ENCODE peak calls at places on chromosomes 3 and 15, in five cellular contexts. One of them, this sample, is unnamed.

GRCh38 chr3:71128951-71129350 is 454.6 kb downstream of the FOXP1 start:
- ATAC-seq in stimulated activated effector memory CD8-positive, alpha-beta T cell treated with anti-CD3 and anti-CD28 coated beads, Interleukin-12 subunit alpha, Interleukin-12 subunit beta, amount 100 ng/mL, for 72 hours: no peak
- ATAC-seq in activated CD8-positive, alpha-beta T cell treated with anti-CD3 and anti-CD28 coated beads, Interleukin-2, amount 10 ng/mL, durations not matched to agents 7 days and 5 days: peak
- ATAC-seq in left lung: no peak
- ATAC-seq in HepG2: no peak
- ATAC-seq in this sample: peak

GRCh38 chr3:100060685-100061484 is 53.4 kb downstream of the FILIP1L start:
- ATAC-seq in stimulated activated effector memory CD8-positive, alpha-beta T cell treated with anti-CD3 and anti-CD28 coated beads, Interleukin-12 subunit alpha, Interleukin-12 subunit beta, amount 100 ng/mL, for 72 hours: peak
- ATAC-seq in activated CD8-positive, alpha-beta T cell treated with anti-CD3 and anti-CD28 coated beads, Interleukin-2, amount 10 ng/mL, durations not matched to agents 7 days and 5 days: peak
- ATAC-seq in left lung: no peak
- ATAC-seq in HepG2: no peak
- ATAC-seq in this sample: no peak

GRCh38 chr3:112170046-112170445 is 37.0 kb upstream of the GCSAM start:
- ATAC-seq in stimulated activated effector memory CD8-positive, alpha-beta T cell treated with anti-CD3 and anti-CD28 coated beads, Interleukin-12 subunit alpha, Interleukin-12 subunit beta, amount 100 ng/mL, for 72 hours: no peak
- ATAC-seq in activated CD8-positive, alpha-beta T cell treated with anti-CD3 and anti-CD28 coated beads, Interleukin-2, amount 10 ng/mL, durations not matched to agents 7 days and 5 days: no peak
- ATAC-seq in left lung: no peak
- ATAC-seq in HepG2: no peak
- ATAC-seq in this sample: no peak

GRCh38 chr15:50669611-50670010 is 17.0 kb downstream of the TRPM7 start:
- ATAC-seq in stimulated activated effector memory CD8-positive, alpha-beta T cell treated with anti-CD3 and anti-CD28 coated beads, Interleukin-12 subunit alpha, Interleukin-12 subunit beta, amount 100 ng/mL, for 72 hours: no peak
- ATAC-seq in activated CD8-positive, alpha-beta T cell treated with anti-CD3 and anti-CD28 coated beads, Interleukin-2, amount 10 ng/mL, durations not matched to agents 7 days and 5 days: no peak
- ATAC-seq in left lung: no peak
- ATAC-seq in HepG2: no peak
- ATAC-seq in this sample: no peak

GRCh38 chr15:90300988-90301715 is 35.7 kb downstream of the NGRN start:
- ATAC-seq in stimulated activated effector memory CD8-positive, alpha-beta T cell treated with anti-CD3 and anti-CD28 coated beads, Interleukin-12 subunit alpha, Interleukin-12 subunit beta, amount 100 ng/mL, for 72 hours: peak
- ATAC-seq in activated CD8-positive, alpha-beta T cell treated with anti-CD3 and anti-CD28 coated beads, Interleukin-2, amount 10 ng/mL, durations not matched to agents 7 days and 5 days: peak
- ATAC-seq in left lung: peak
- ATAC-seq in HepG2: peak
- ATAC-seq in this sample: peak

GRCh38 chr15:33027636-33028035 is 166.9 kb downstream of the FMN1 start:
- ATAC-seq in stimulated activated effector memory CD8-positive, alpha-beta T cell treated with anti-CD3 and anti-CD28 coated beads, Interleukin-12 subunit alpha, Interleukin-12 subunit beta, amount 100 ng/mL, for 72 hours: no peak
- ATAC-seq in activated CD8-positive, alpha-beta T cell treated with anti-CD3 and anti-CD28 coated beads, Interleukin-2, amount 10 ng/mL, durations not matched to agents 7 days and 5 days: no peak
- ATAC-seq in left lung: no peak
- ATAC-seq in HepG2: no peak
- ATAC-seq in this sample: peak

GRCh38 chr3:182308328-182308727 is 485.0 kb upstream of the ATP11B start:
- ATAC-seq in stimulated activated effector memory CD8-positive, alpha-beta T cell treated with anti-CD3 and anti-CD28 coated beads, Interleukin-12 subunit alpha, Interleukin-12 subunit beta, amount 100 ng/mL, for 72 hours: no peak
- ATAC-seq in activated CD8-positive, alpha-beta T cell treated with anti-CD3 and anti-CD28 coated beads, Interleukin-2, amount 10 ng/mL, durations not matched to agents 7 days and 5 days: no peak
- ATAC-seq in left lung: no peak
- ATAC-seq in HepG2: no peak
- ATAC-seq in this sample: no peak

GRCh38 chr3:171944109-171945016 is 95.0 kb upstream of the FNDC3B start:
- ATAC-seq in stimulated activated effector memory CD8-positive, alpha-beta T cell treated with anti-CD3 and anti-CD28 coated beads, Interleukin-12 subunit alpha, Interleukin-12 subunit beta, amount 100 ng/mL, for 72 hours: no peak
- ATAC-seq in activated CD8-positive, alpha-beta T cell treated with anti-CD3 and anti-CD28 coated beads, Interleukin-2, amount 10 ng/mL, durations not matched to agents 7 days and 5 days: no peak
- ATAC-seq in left lung: peak
- ATAC-seq in HepG2: no peak
- ATAC-seq in this sample: no peak

GRCh38 chr3:179224584-179224983 is 26.3 kb downstream of the KCNMB3 start:
- ATAC-seq in stimulated activated effector memory CD8-positive, alpha-beta T cell treated with anti-CD3 and anti-CD28 coated beads, Interleukin-12 subunit alpha, Interleukin-12 subunit beta, amount 100 ng/mL, for 72 hours: no peak
- ATAC-seq in activated CD8-positive, alpha-beta T cell treated with anti-CD3 and anti-CD28 coated beads, Interleukin-2, amount 10 ng/mL, durations not matched to agents 7 days and 5 days: no peak
- ATAC-seq in left lung: no peak
- ATAC-seq in HepG2: no peak
- ATAC-seq in this sample: no peak

GRCh38 chr15:67838789-67839332 is 984 bp downstream of the RNU6-1 start:
- ATAC-seq in stimulated activated effector memory CD8-positive, alpha-beta T cell treated with anti-CD3 and anti-CD28 coated beads, Interleukin-12 subunit alpha, Interleukin-12 subunit beta, amount 100 ng/mL, for 72 hours: no peak
- ATAC-seq in activated CD8-positive, alpha-beta T cell treated with anti-CD3 and anti-CD28 coated beads, Interleukin-2, amount 10 ng/mL, durations not matched to agents 7 days and 5 days: no peak
- ATAC-seq in left lung: peak
- ATAC-seq in HepG2: peak
- ATAC-seq in this sample: no peak

GRCh38 chr15:39144613-39145012 is 436.3 kb upstream of the THBS1 start:
- ATAC-seq in stimulated activated effector memory CD8-positive, alpha-beta T cell treated with anti-CD3 and anti-CD28 coated beads, Interleukin-12 subunit alpha, Interleukin-12 subunit beta, amount 100 ng/mL, for 72 hours: no peak
- ATAC-seq in activated CD8-positive, alpha-beta T cell treated with anti-CD3 and anti-CD28 coated beads, Interleukin-2, amount 10 ng/mL, durations not matched to agents 7 days and 5 days: no peak
- ATAC-seq in left lung: no peak
- ATAC-seq in HepG2: no peak
- ATAC-seq in this sample: peak

GRCh38 chr3:132773071-132773619 is 50.9 kb upstream of the NPHP3 start:
- ATAC-seq in stimulated activated effector memory CD8-positive, alpha-beta T cell treated with anti-CD3 and anti-CD28 coated beads, Interleukin-12 subunit alpha, Interleukin-12 subunit beta, amount 100 ng/mL, for 72 hours: peak
- ATAC-seq in activated CD8-positive, alpha-beta T cell treated with anti-CD3 and anti-CD28 coated beads, Interleukin-2, amount 10 ng/mL, durations not matched to agents 7 days and 5 days: no peak
- ATAC-seq in left lung: no peak
- ATAC-seq in HepG2: no peak
- ATAC-seq in this sample: peak

GRCh38 chr15:89490550-89491315 is 5.7 kb downstream of the RHCG start:
- ATAC-seq in stimulated activated effector memory CD8-positive, alpha-beta T cell treated with anti-CD3 and anti-CD28 coated beads, Interleukin-12 subunit alpha, Interleukin-12 subunit beta, amount 100 ng/mL, for 72 hours: no peak
- ATAC-seq in activated CD8-positive, alpha-beta T cell treated with anti-CD3 and anti-CD28 coated beads, Interleukin-2, amount 10 ng/mL, durations not matched to agents 7 days and 5 days: no peak
- ATAC-seq in left lung: no peak
- ATAC-seq in HepG2: no peak
- ATAC-seq in this sample: no peak

GRCh38 chr3:42702066-42702951 is at the start of gene HHATL:
- ATAC-seq in stimulated activated effector memory CD8-positive, alpha-beta T cell treated with anti-CD3 and anti-CD28 coated beads, Interleukin-12 subunit alpha, Interleukin-12 subunit beta, amount 100 ng/mL, for 72 hours: no peak
- ATAC-seq in activated CD8-positive, alpha-beta T cell treated with anti-CD3 and anti-CD28 coated beads, Interleukin-2, amount 10 ng/mL, durations not matched to agents 7 days and 5 days: no peak
- ATAC-seq in left lung: no peak
- ATAC-seq in HepG2: no peak
- ATAC-seq in this sample: no peak

GRCh38 chr3:51983578-51984268 is 388 bp downstream of the ACY1 start:
- ATAC-seq in stimulated activated effector memory CD8-positive, alpha-beta T cell treated with anti-CD3 and anti-CD28 coated beads, Interleukin-12 subunit alpha, Interleukin-12 subunit beta, amount 100 ng/mL, for 72 hours: peak
- ATAC-seq in activated CD8-positive, alpha-beta T cell treated with anti-CD3 and anti-CD28 coated beads, Interleukin-2, amount 10 ng/mL, durations not matched to agents 7 days and 5 days: peak
- ATAC-seq in left lung: no peak
- ATAC-seq in HepG2: peak
- ATAC-seq in this sample: no peak

GRCh38 chr3:52743152-52743551 is 27.6 kb downstream of the NEK4 start:
- ATAC-seq in stimulated activated effector memory CD8-positive, alpha-beta T cell treated with anti-CD3 and anti-CD28 coated beads, Interleukin-12 subunit alpha, Interleukin-12 subunit beta, amount 100 ng/mL, for 72 hours: no peak
- ATAC-seq in activated CD8-positive, alpha-beta T cell treated with anti-CD3 and anti-CD28 coated beads, Interleukin-2, amount 10 ng/mL, durations not matched to agents 7 days and 5 days: no peak
- ATAC-seq in left lung: no peak
- ATAC-seq in HepG2: no peak
- ATAC-seq in this sample: no peak

GRCh38 chr3:189902230-189903186 is 218.2 kb downstream of the P3H2 start:
- ATAC-seq in stimulated activated effector memory CD8-positive, alpha-beta T cell treated with anti-CD3 and anti-CD28 coated beads, Interleukin-12 subunit alpha, Interleukin-12 subunit beta, amount 100 ng/mL, for 72 hours: peak
- ATAC-seq in activated CD8-positive, alpha-beta T cell treated with anti-CD3 and anti-CD28 coated beads, Interleukin-2, amount 10 ng/mL, durations not matched to agents 7 days and 5 days: no peak
- ATAC-seq in left lung: no peak
- ATAC-seq in HepG2: no peak
- ATAC-seq in this sample: no peak

GRCh38 chr3:144265527-144266100 is 294.0 kb downstream of the DIPK2A start:
- ATAC-seq in stimulated activated effector memory CD8-positive, alpha-beta T cell treated with anti-CD3 and anti-CD28 coated beads, Interleukin-12 subunit alpha, Interleukin-12 subunit beta, amount 100 ng/mL, for 72 hours: no peak
- ATAC-seq in activated CD8-positive, alpha-beta T cell treated with anti-CD3 and anti-CD28 coated beads, Interleukin-2, amount 10 ng/mL, durations not matched to agents 7 days and 5 days: no peak
- ATAC-seq in left lung: no peak
- ATAC-seq in HepG2: no peak
- ATAC-seq in this sample: no peak

GRCh38 chr3:41370307-41370706 is 171.0 kb downstream of the CTNNB1 start:
- ATAC-seq in stimulated activated effector memory CD8-positive, alpha-beta T cell treated with anti-CD3 and anti-CD28 coated beads, Interleukin-12 subunit alpha, Interleukin-12 subunit beta, amount 100 ng/mL, for 72 hours: no peak
- ATAC-seq in activated CD8-positive, alpha-beta T cell treated with anti-CD3 and anti-CD28 coated beads, Interleukin-2, amount 10 ng/mL, durations not matched to agents 7 days and 5 days: no peak
- ATAC-seq in left lung: no peak
- ATAC-seq in HepG2: peak
- ATAC-seq in this sample: no peak

GRCh38 chr15:69813881-69814280 is 283.8 kb downstream of the TLE3 start:
- ATAC-seq in stimulated activated effector memory CD8-positive, alpha-beta T cell treated with anti-CD3 and anti-CD28 coated beads, Interleukin-12 subunit alpha, Interleukin-12 subunit beta, amount 100 ng/mL, for 72 hours: no peak
- ATAC-seq in activated CD8-positive, alpha-beta T cell treated with anti-CD3 and anti-CD28 coated beads, Interleukin-2, amount 10 ng/mL, durations not matched to agents 7 days and 5 days: no peak
- ATAC-seq in left lung: no peak
- ATAC-seq in HepG2: no peak
- ATAC-seq in this sample: no peak

GRCh38 chr15:101723161-101723873 is 956 bp downstream of the TARS3 start:
- ATAC-seq in stimulated activated effector memory CD8-positive, alpha-beta T cell treated with anti-CD3 and anti-CD28 coated beads, Interleukin-12 subunit alpha, Interleukin-12 subunit beta, amount 100 ng/mL, for 72 hours: peak
- ATAC-seq in activated CD8-positive, alpha-beta T cell treated with anti-CD3 and anti-CD28 coated beads, Interleukin-2, amount 10 ng/mL, durations not matched to agents 7 days and 5 days: peak
- ATAC-seq in left lung: no peak
- ATAC-seq in HepG2: no peak
- ATAC-seq in this sample: peak

GRCh38 chr3:106092792-106093191 is 224.0 kb upstream of the CBLB start:
- ATAC-seq in stimulated activated effector memory CD8-positive, alpha-beta T cell treated with anti-CD3 and anti-CD28 coated beads, Interleukin-12 subunit alpha, Interleukin-12 subunit beta, amount 100 ng/mL, for 72 hours: peak
- ATAC-seq in activated CD8-positive, alpha-beta T cell treated with anti-CD3 and anti-CD28 coated beads, Interleukin-2, amount 10 ng/mL, durations not matched to agents 7 days and 5 days: no peak
- ATAC-seq in left lung: no peak
- ATAC-seq in HepG2: no peak
- ATAC-seq in this sample: peak

GRCh38 chr3:173395073-173395411 is 2.5 kb upstream of the NLGN1 start:
- ATAC-seq in stimulated activated effector memory CD8-positive, alpha-beta T cell treated with anti-CD3 and anti-CD28 coated beads, Interleukin-12 subunit alpha, Interleukin-12 subunit beta, amount 100 ng/mL, for 72 hours: peak
- ATAC-seq in activated CD8-positive, alpha-beta T cell treated with anti-CD3 and anti-CD28 coated beads, Interleukin-2, amount 10 ng/mL, durations not matched to agents 7 days and 5 days: no peak
- ATAC-seq in left lung: peak
- ATAC-seq in HepG2: no peak
- ATAC-seq in this sample: peak

GRCh38 chr15:27763514-27763913 is 335.6 kb downstream of the OCA2 start:
- ATAC-seq in stimulated activated effector memory CD8-positive, alpha-beta T cell treated with anti-CD3 and anti-CD28 coated beads, Interleukin-12 subunit alpha, Interleukin-12 subunit beta, amount 100 ng/mL, for 72 hours: peak
- ATAC-seq in activated CD8-positive, alpha-beta T cell treated with anti-CD3 and anti-CD28 coated beads, Interleukin-2, amount 10 ng/mL, durations not matched to agents 7 days and 5 days: no peak
- ATAC-seq in left lung: no peak
- ATAC-seq in HepG2: no peak
- ATAC-seq in this sample: no peak

GRCh38 chr3:42502429-42503250 is at the start of gene VIPR1:
- ATAC-seq in stimulated activated effector memory CD8-positive, alpha-beta T cell treated with anti-CD3 and anti-CD28 coated beads, Interleukin-12 subunit alpha, Interleukin-12 subunit beta, amount 100 ng/mL, for 72 hours: peak
- ATAC-seq in activated CD8-positive, alpha-beta T cell treated with anti-CD3 and anti-CD28 coated beads, Interleukin-2, amount 10 ng/mL, durations not matched to agents 7 days and 5 days: peak
- ATAC-seq in left lung: peak
- ATAC-seq in HepG2: peak
- ATAC-seq in this sample: peak

GRCh38 chr15:37289109-37289765 is 188.9 kb upstream of the MEIS2 start:
- ATAC-seq in stimulated activated effector memory CD8-positive, alpha-beta T cell treated with anti-CD3 and anti-CD28 coated beads, Interleukin-12 subunit alpha, Interleukin-12 subunit beta, amount 100 ng/mL, for 72 hours: no peak
- ATAC-seq in activated CD8-positive, alpha-beta T cell treated with anti-CD3 and anti-CD28 coated beads, Interleukin-2, amount 10 ng/mL, durations not matched to agents 7 days and 5 days: no peak
- ATAC-seq in left lung: no peak
- ATAC-seq in HepG2: peak
- ATAC-seq in this sample: no peak

GRCh38 chr15:85504739-85505676 is 124.6 kb downstream of the AKAP13 start:
- ATAC-seq in stimulated activated effector memory CD8-positive, alpha-beta T cell treated with anti-CD3 and anti-CD28 coated beads, Interleukin-12 subunit alpha, Interleukin-12 subunit beta, amount 100 ng/mL, for 72 hours: no peak
- ATAC-seq in activated CD8-positive, alpha-beta T cell treated with anti-CD3 and anti-CD28 coated beads, Interleukin-2, amount 10 ng/mL, durations not matched to agents 7 days and 5 days: no peak
- ATAC-seq in left lung: peak
- ATAC-seq in HepG2: peak
- ATAC-seq in this sample: peak

GRCh38 chr15:48406911-48407310 is 75.7 kb downstream of the DUT start:
- ATAC-seq in stimulated activated effector memory CD8-positive, alpha-beta T cell treated with anti-CD3 and anti-CD28 coated beads, Interleukin-12 subunit alpha, Interleukin-12 subunit beta, amount 100 ng/mL, for 72 hours: no peak
- ATAC-seq in activated CD8-positive, alpha-beta T cell treated with anti-CD3 and anti-CD28 coated beads, Interleukin-2, amount 10 ng/mL, durations not matched to agents 7 days and 5 days: no peak
- ATAC-seq in left lung: no peak
- ATAC-seq in HepG2: peak
- ATAC-seq in this sample: no peak